ENCODE peak calls at places on chromosomes 6 and 20, in eight cellular contexts. One of them, this sample, is unnamed.

GRCh38 chr6:47743744-47744143 is 38.1 kb upstream of the OPN5 start:
- DNase-seq in fibroblast of the aortic adventitia: peak
- DNase-seq in activated CD8-positive, alpha-beta memory T cell treated with anti-CD3 and anti-CD28 coated beads for 48 hours: no peak
- DNase-seq in AG08396: no peak
- DNase-seq in cardiac fibroblast: peak
- DNase-seq in stimulated activated effector memory CD8-positive, alpha-beta T cell treated with anti-CD3 and anti-CD28 coated beads, Interleukin-12 subunit alpha, Interleukin-12 subunit beta, amount 100 ng/mL, for 72 hours: no peak
- DNase-seq in A549: peak
- DNase-seq in stimulated activated naive CD8-positive, alpha-beta T cell treated with anti-CD3 and anti-CD28 coated beads, Interleukin-15, Interleukin-2, amounts not matched to agents 100 U/mL and 50 U/mL, for 24 hours: no peak
- DNase-seq in this sample: peak

GRCh38 chr6:83633149-83633548 is 75.8 kb downstream of the SNAP91 start:
- DNase-seq in fibroblast of the aortic adventitia: no peak
- DNase-seq in activated CD8-positive, alpha-beta memory T cell treated with anti-CD3 and anti-CD28 coated beads for 48 hours: no peak
- DNase-seq in AG08396: no peak
- DNase-seq in cardiac fibroblast: no peak
- DNase-seq in stimulated activated effector memory CD8-positive, alpha-beta T cell treated with anti-CD3 and anti-CD28 coated beads, Interleukin-12 subunit alpha, Interleukin-12 subunit beta, amount 100 ng/mL, for 72 hours: no peak
- DNase-seq in A549: no peak
- DNase-seq in stimulated activated naive CD8-positive, alpha-beta T cell treated with anti-CD3 and anti-CD28 coated beads, Interleukin-15, Interleukin-2, amounts not matched to agents 100 U/mL and 50 U/mL, for 24 hours: no peak
- DNase-seq in this sample: no peak

GRCh38 chr20:36313476-36313875 is 7.3 kb downstream of the DLGAP4 start:
- DNase-seq in fibroblast of the aortic adventitia: no peak
- DNase-seq in activated CD8-positive, alpha-beta memory T cell treated with anti-CD3 and anti-CD28 coated beads for 48 hours: no peak
- DNase-seq in AG08396: no peak
- DNase-seq in cardiac fibroblast: no peak
- DNase-seq in stimulated activated effector memory CD8-positive, alpha-beta T cell treated with anti-CD3 and anti-CD28 coated beads, Interleukin-12 subunit alpha, Interleukin-12 subunit beta, amount 100 ng/mL, for 72 hours: no peak
- DNase-seq in A549: no peak
- DNase-seq in stimulated activated naive CD8-positive, alpha-beta T cell treated with anti-CD3 and anti-CD28 coated beads, Interleukin-15, Interleukin-2, amounts not matched to agents 100 U/mL and 50 U/mL, for 24 hours: no peak
- DNase-seq in this sample: no peak

GRCh38 chr6:89518352-89519055 is 85.6 kb downstream of the ANKRD6 start:
- DNase-seq in fibroblast of the aortic adventitia: no peak
- DNase-seq in activated CD8-positive, alpha-beta memory T cell treated with anti-CD3 and anti-CD28 coated beads for 48 hours: no peak
- DNase-seq in AG08396: no peak
- DNase-seq in cardiac fibroblast: no peak
- DNase-seq in stimulated activated effector memory CD8-positive, alpha-beta T cell treated with anti-CD3 and anti-CD28 coated beads, Interleukin-12 subunit alpha, Interleukin-12 subunit beta, amount 100 ng/mL, for 72 hours: no peak
- DNase-seq in A549: no peak
- DNase-seq in stimulated activated naive CD8-positive, alpha-beta T cell treated with anti-CD3 and anti-CD28 coated beads, Interleukin-15, Interleukin-2, amounts not matched to agents 100 U/mL and 50 U/mL, for 24 hours: no peak
- DNase-seq in this sample: no peak

GRCh38 chr6:144162977-144163376 is 12.7 kb downstream of the STX11 start:
- DNase-seq in fibroblast of the aortic adventitia: no peak
- DNase-seq in activated CD8-positive, alpha-beta memory T cell treated with anti-CD3 and anti-CD28 coated beads for 48 hours: no peak
- DNase-seq in AG08396: no peak
- DNase-seq in cardiac fibroblast: no peak
- DNase-seq in stimulated activated effector memory CD8-positive, alpha-beta T cell treated with anti-CD3 and anti-CD28 coated beads, Interleukin-12 subunit alpha, Interleukin-12 subunit beta, amount 100 ng/mL, for 72 hours: no peak
- DNase-seq in A549: no peak
- DNase-seq in stimulated activated naive CD8-positive, alpha-beta T cell treated with anti-CD3 and anti-CD28 coated beads, Interleukin-15, Interleukin-2, amounts not matched to agents 100 U/mL and 50 U/mL, for 24 hours: no peak
- DNase-seq in this sample: no peak

GRCh38 chr6:130598021-130598989 is 228.9 kb upstream of the SMLR1 start:
- DNase-seq in fibroblast of the aortic adventitia: peak
- DNase-seq in activated CD8-positive, alpha-beta memory T cell treated with anti-CD3 and anti-CD28 coated beads for 48 hours: no peak
- DNase-seq in AG08396: no peak
- DNase-seq in cardiac fibroblast: peak
- DNase-seq in stimulated activated effector memory CD8-positive, alpha-beta T cell treated with anti-CD3 and anti-CD28 coated beads, Interleukin-12 subunit alpha, Interleukin-12 subunit beta, amount 100 ng/mL, for 72 hours: no peak
- DNase-seq in A549: no peak
- DNase-seq in stimulated activated naive CD8-positive, alpha-beta T cell treated with anti-CD3 and anti-CD28 coated beads, Interleukin-15, Interleukin-2, amounts not matched to agents 100 U/mL and 50 U/mL, for 24 hours: no peak
- DNase-seq in this sample: no peak

GRCh38 chr6:117545161-117545595 is 57.1 kb downstream of the GOPC start:
- DNase-seq in fibroblast of the aortic adventitia: no peak
- DNase-seq in activated CD8-positive, alpha-beta memory T cell treated with anti-CD3 and anti-CD28 coated beads for 48 hours: no peak
- DNase-seq in AG08396: no peak
- DNase-seq in cardiac fibroblast: no peak
- DNase-seq in stimulated activated effector memory CD8-positive, alpha-beta T cell treated with anti-CD3 and anti-CD28 coated beads, Interleukin-12 subunit alpha, Interleukin-12 subunit beta, amount 100 ng/mL, for 72 hours: no peak
- DNase-seq in A549: no peak
- DNase-seq in stimulated activated naive CD8-positive, alpha-beta T cell treated with anti-CD3 and anti-CD28 coated beads, Interleukin-15, Interleukin-2, amounts not matched to agents 100 U/mL and 50 U/mL, for 24 hours: no peak
- DNase-seq in this sample: no peak

GRCh38 chr6:33749401-33749800 is 2.7 kb upstream of the IP6K3 start:
- DNase-seq in fibroblast of the aortic adventitia: no peak
- DNase-seq in activated CD8-positive, alpha-beta memory T cell treated with anti-CD3 and anti-CD28 coated beads for 48 hours: no peak
- DNase-seq in AG08396: no peak
- DNase-seq in cardiac fibroblast: no peak
- DNase-seq in stimulated activated effector memory CD8-positive, alpha-beta T cell treated with anti-CD3 and anti-CD28 coated beads, Interleukin-12 subunit alpha, Interleukin-12 subunit beta, amount 100 ng/mL, for 72 hours: no peak
- DNase-seq in A549: no peak
- DNase-seq in stimulated activated naive CD8-positive, alpha-beta T cell treated with anti-CD3 and anti-CD28 coated beads, Interleukin-15, Interleukin-2, amounts not matched to agents 100 U/mL and 50 U/mL, for 24 hours: no peak
- DNase-seq in this sample: no peak

GRCh38 chr6:161439093-161439492 is 165.2 kb upstream of the AGPAT4 start:
- DNase-seq in fibroblast of the aortic adventitia: peak
- DNase-seq in activated CD8-positive, alpha-beta memory T cell treated with anti-CD3 and anti-CD28 coated beads for 48 hours: no peak
- DNase-seq in AG08396: peak
- DNase-seq in cardiac fibroblast: peak
- DNase-seq in stimulated activated effector memory CD8-positive, alpha-beta T cell treated with anti-CD3 and anti-CD28 coated beads, Interleukin-12 subunit alpha, Interleukin-12 subunit beta, amount 100 ng/mL, for 72 hours: no peak
- DNase-seq in A549: peak
- DNase-seq in stimulated activated naive CD8-positive, alpha-beta T cell treated with anti-CD3 and anti-CD28 coated beads, Interleukin-15, Interleukin-2, amounts not matched to agents 100 U/mL and 50 U/mL, for 24 hours: no peak
- DNase-seq in this sample: peak

GRCh38 chr6:15421945-15422733 is 176.3 kb downstream of the JARID2 start:
- DNase-seq in fibroblast of the aortic adventitia: no peak
- DNase-seq in activated CD8-positive, alpha-beta memory T cell treated with anti-CD3 and anti-CD28 coated beads for 48 hours: no peak
- DNase-seq in AG08396: no peak
- DNase-seq in cardiac fibroblast: no peak
- DNase-seq in stimulated activated effector memory CD8-positive, alpha-beta T cell treated with anti-CD3 and anti-CD28 coated beads, Interleukin-12 subunit alpha, Interleukin-12 subunit beta, amount 100 ng/mL, for 72 hours: no peak
- DNase-seq in A549: no peak
- DNase-seq in stimulated activated naive CD8-positive, alpha-beta T cell treated with anti-CD3 and anti-CD28 coated beads, Interleukin-15, Interleukin-2, amounts not matched to agents 100 U/mL and 50 U/mL, for 24 hours: peak
- DNase-seq in this sample: no peak

GRCh38 chr6:44678252-44678935 is 290.9 kb downstream of the CDC5L start:
- DNase-seq in fibroblast of the aortic adventitia: no peak
- DNase-seq in activated CD8-positive, alpha-beta memory T cell treated with anti-CD3 and anti-CD28 coated beads for 48 hours: no peak
- DNase-seq in AG08396: no peak
- DNase-seq in cardiac fibroblast: no peak
- DNase-seq in stimulated activated effector memory CD8-positive, alpha-beta T cell treated with anti-CD3 and anti-CD28 coated beads, Interleukin-12 subunit alpha, Interleukin-12 subunit beta, amount 100 ng/mL, for 72 hours: peak
- DNase-seq in A549: no peak
- DNase-seq in stimulated activated naive CD8-positive, alpha-beta T cell treated with anti-CD3 and anti-CD28 coated beads, Interleukin-15, Interleukin-2, amounts not matched to agents 100 U/mL and 50 U/mL, for 24 hours: no peak
- DNase-seq in this sample: no peak

GRCh38 chr6:71642120-71642519 is 244.2 kb upstream of the RIMS1 start:
- DNase-seq in fibroblast of the aortic adventitia: no peak
- DNase-seq in activated CD8-positive, alpha-beta memory T cell treated with anti-CD3 and anti-CD28 coated beads for 48 hours: no peak
- DNase-seq in AG08396: no peak
- DNase-seq in cardiac fibroblast: no peak
- DNase-seq in stimulated activated effector memory CD8-positive, alpha-beta T cell treated with anti-CD3 and anti-CD28 coated beads, Interleukin-12 subunit alpha, Interleukin-12 subunit beta, amount 100 ng/mL, for 72 hours: no peak
- DNase-seq in A549: no peak
- DNase-seq in stimulated activated naive CD8-positive, alpha-beta T cell treated with anti-CD3 and anti-CD28 coated beads, Interleukin-15, Interleukin-2, amounts not matched to agents 100 U/mL and 50 U/mL, for 24 hours: no peak
- DNase-seq in this sample: no peak

GRCh38 chr6:106560966-106561740 is 68.1 kb downstream of the RTN4IP1 start:
- DNase-seq in fibroblast of the aortic adventitia: peak
- DNase-seq in activated CD8-positive, alpha-beta memory T cell treated with anti-CD3 and anti-CD28 coated beads for 48 hours: no peak
- DNase-seq in AG08396: no peak
- DNase-seq in cardiac fibroblast: peak
- DNase-seq in stimulated activated effector memory CD8-positive, alpha-beta T cell treated with anti-CD3 and anti-CD28 coated beads, Interleukin-12 subunit alpha, Interleukin-12 subunit beta, amount 100 ng/mL, for 72 hours: no peak
- DNase-seq in A549: no peak
- DNase-seq in stimulated activated naive CD8-positive, alpha-beta T cell treated with anti-CD3 and anti-CD28 coated beads, Interleukin-15, Interleukin-2, amounts not matched to agents 100 U/mL and 50 U/mL, for 24 hours: no peak
- DNase-seq in this sample: no peak

GRCh38 chr6:134590449-134590848 is 272.5 kb upstream of the SGK1 start:
- DNase-seq in fibroblast of the aortic adventitia: peak
- DNase-seq in activated CD8-positive, alpha-beta memory T cell treated with anti-CD3 and anti-CD28 coated beads for 48 hours: no peak
- DNase-seq in AG08396: peak
- DNase-seq in cardiac fibroblast: peak
- DNase-seq in stimulated activated effector memory CD8-positive, alpha-beta T cell treated with anti-CD3 and anti-CD28 coated beads, Interleukin-12 subunit alpha, Interleukin-12 subunit beta, amount 100 ng/mL, for 72 hours: no peak
- DNase-seq in A549: peak
- DNase-seq in stimulated activated naive CD8-positive, alpha-beta T cell treated with anti-CD3 and anti-CD28 coated beads, Interleukin-15, Interleukin-2, amounts not matched to agents 100 U/mL and 50 U/mL, for 24 hours: no peak
- DNase-seq in this sample: no peak

GRCh38 chr20:46088409-46089075 is 1.2 kb downstream of the NCOA5 start:
- DNase-seq in fibroblast of the aortic adventitia: peak
- DNase-seq in activated CD8-positive, alpha-beta memory T cell treated with anti-CD3 and anti-CD28 coated beads for 48 hours: no peak
- DNase-seq in AG08396: peak
- DNase-seq in cardiac fibroblast: peak
- DNase-seq in stimulated activated effector memory CD8-positive, alpha-beta T cell treated with anti-CD3 and anti-CD28 coated beads, Interleukin-12 subunit alpha, Interleukin-12 subunit beta, amount 100 ng/mL, for 72 hours: no peak
- DNase-seq in A549: peak
- DNase-seq in stimulated activated naive CD8-positive, alpha-beta T cell treated with anti-CD3 and anti-CD28 coated beads, Interleukin-15, Interleukin-2, amounts not matched to agents 100 U/mL and 50 U/mL, for 24 hours: no peak
- DNase-seq in this sample: no peak

GRCh38 chr20:19726126-19726525 is 31.9 kb upstream of the RIN2 start:
- DNase-seq in fibroblast of the aortic adventitia: peak
- DNase-seq in activated CD8-positive, alpha-beta memory T cell treated with anti-CD3 and anti-CD28 coated beads for 48 hours: no peak
- DNase-seq in AG08396: peak
- DNase-seq in cardiac fibroblast: peak
- DNase-seq in stimulated activated effector memory CD8-positive, alpha-beta T cell treated with anti-CD3 and anti-CD28 coated beads, Interleukin-12 subunit alpha, Interleukin-12 subunit beta, amount 100 ng/mL, for 72 hours: no peak
- DNase-seq in A549: no peak
- DNase-seq in stimulated activated naive CD8-positive, alpha-beta T cell treated with anti-CD3 and anti-CD28 coated beads, Interleukin-15, Interleukin-2, amounts not matched to agents 100 U/mL and 50 U/mL, for 24 hours: no peak
- DNase-seq in this sample: peak

GRCh38 chr6:11808054-11808453 is 29.5 kb upstream of the ADTRP start:
- DNase-seq in fibroblast of the aortic adventitia: no peak
- DNase-seq in activated CD8-positive, alpha-beta memory T cell treated with anti-CD3 and anti-CD28 coated beads for 48 hours: no peak
- DNase-seq in AG08396: no peak
- DNase-seq in cardiac fibroblast: no peak
- DNase-seq in stimulated activated effector memory CD8-positive, alpha-beta T cell treated with anti-CD3 and anti-CD28 coated beads, Interleukin-12 subunit alpha, Interleukin-12 subunit beta, amount 100 ng/mL, for 72 hours: no peak
- DNase-seq in A549: no peak
- DNase-seq in stimulated activated naive CD8-positive, alpha-beta T cell treated with anti-CD3 and anti-CD28 coated beads, Interleukin-15, Interleukin-2, amounts not matched to agents 100 U/mL and 50 U/mL, for 24 hours: no peak
- DNase-seq in this sample: no peak

GRCh38 chr6:11609324-11610071 is 71.9 kb downstream of the TMEM170B start:
- DNase-seq in fibroblast of the aortic adventitia: peak
- DNase-seq in activated CD8-positive, alpha-beta memory T cell treated with anti-CD3 and anti-CD28 coated beads for 48 hours: no peak
- DNase-seq in AG08396: peak
- DNase-seq in cardiac fibroblast: peak
- DNase-seq in stimulated activated effector memory CD8-positive, alpha-beta T cell treated with anti-CD3 and anti-CD28 coated beads, Interleukin-12 subunit alpha, Interleukin-12 subunit beta, amount 100 ng/mL, for 72 hours: no peak
- DNase-seq in A549: peak
- DNase-seq in stimulated activated naive CD8-positive, alpha-beta T cell treated with anti-CD3 and anti-CD28 coated beads, Interleukin-15, Interleukin-2, amounts not matched to agents 100 U/mL and 50 U/mL, for 24 hours: no peak
- DNase-seq in this sample: peak

GRCh38 chr20:32641464-32641863 is 32.3 kb downstream of the C20orf203 start:
- DNase-seq in fibroblast of the aortic adventitia: no peak
- DNase-seq in activated CD8-positive, alpha-beta memory T cell treated with anti-CD3 and anti-CD28 coated beads for 48 hours: no peak
- DNase-seq in AG08396: no peak
- DNase-seq in cardiac fibroblast: no peak
- DNase-seq in stimulated activated effector memory CD8-positive, alpha-beta T cell treated with anti-CD3 and anti-CD28 coated beads, Interleukin-12 subunit alpha, Interleukin-12 subunit beta, amount 100 ng/mL, for 72 hours: no peak
- DNase-seq in A549: no peak
- DNase-seq in stimulated activated naive CD8-positive, alpha-beta T cell treated with anti-CD3 and anti-CD28 coated beads, Interleukin-15, Interleukin-2, amounts not matched to agents 100 U/mL and 50 U/mL, for 24 hours: no peak
- DNase-seq in this sample: no peak

GRCh38 chr6:1798303-1798964 is 188.7 kb downstream of the FOXC1 start:
- DNase-seq in fibroblast of the aortic adventitia: peak
- DNase-seq in activated CD8-positive, alpha-beta memory T cell treated with anti-CD3 and anti-CD28 coated beads for 48 hours: no peak
- DNase-seq in AG08396: no peak
- DNase-seq in cardiac fibroblast: no peak
- DNase-seq in stimulated activated effector memory CD8-positive, alpha-beta T cell treated with anti-CD3 and anti-CD28 coated beads, Interleukin-12 subunit alpha, Interleukin-12 subunit beta, amount 100 ng/mL, for 72 hours: no peak
- DNase-seq in A549: no peak
- DNase-seq in stimulated activated naive CD8-positive, alpha-beta T cell treated with anti-CD3 and anti-CD28 coated beads, Interleukin-15, Interleukin-2, amounts not matched to agents 100 U/mL and 50 U/mL, for 24 hours: no peak
- DNase-seq in this sample: no peak